ENCODE peak calls at places on chromosomes 6 and 20, in four cellular contexts. N, P, I and Z are unnamed samples.

GRCh38 chr6:14074723-14075503 is 42.7 kb upstream of the CD83 start:
- DNase-seq in P (no peak), I (no peak), N (peak; percentile 15), Z (peak; percentile 24)

GRCh38 chr6:10347561-10348327 is 67.1 kb downstream of the TFAP2A start:
- DNase-seq in P (no peak), N (peak; percentile 66), I (no peak), Z (peak; percentile 91)

GRCh38 chr6:126919947-126920346 is 198.5 kb upstream of the RSPO3 start:
- DNase-seq in P (no peak), I (no peak), N (peak; percentile 62), Z (peak; percentile 11)

GRCh38 chr6:14861491-14861943 is 384.4 kb upstream of the JARID2 start:
- DNase-seq in P (no peak), N (no peak), I (no peak), Z (no peak)

GRCh38 chr6:166707045-166707444 is 80.0 kb upstream of the RPS6KA2 start:
- DNase-seq in P (no peak), N (peak; percentile 35), I (peak; percentile 81), Z (no peak)

GRCh38 chr20:41387433-41387832 is 20.8 kb upstream of the EMILIN3 start:
- DNase-seq in N (no peak), P (no peak), I (peak; percentile 35), Z (no peak)

GRCh38 chr6:2839195-2839981 is 2.3 kb downstream of the SERPINB1 start:
- DNase-seq in I (no peak), N (peak; percentile 83), P (no peak), Z (peak; percentile 69)

GRCh38 chr20:50982372-50982771 is 23.8 kb downstream of the MOCS3 start:
- DNase-seq in N (peak; percentile 80), I (peak; percentile 49), P (no peak), Z (peak; percentile 95)

GRCh38 chr6:168407842-168408241 is 33.1 kb upstream of the SMOC2 start:
- DNase-seq in N (no peak), I (no peak), P (no peak), Z (no peak)

GRCh38 chr6:138440758-138441362 is 36.8 kb downstream of the HEBP2 start:
- DNase-seq in P (no peak), I (no peak), N (no peak), Z (no peak)

GRCh38 chr6:136608991-136609390 is 58.8 kb upstream of the MAP7 start:
- DNase-seq in N (no peak), I (no peak), P (no peak), Z (no peak)

GRCh38 chr6:33965766-33966165 is 162.0 kb upstream of the MLN start:
- DNase-seq in P (no peak), I (no peak), N (no peak), Z (no peak)

GRCh38 chr6:140538926-140539325 is 1164.5 kb upstream of the CITED2 start:
- DNase-seq in N (peak; percentile 13), I (no peak), P (no peak), Z (no peak)

GRCh38 chr6:156425374-156425773 is 351.8 kb upstream of the ARID1B start:
- DNase-seq in P (no peak), N (no peak), I (no peak), Z (no peak)

GRCh38 chr6:137155830-137156229 is 17.6 kb downstream of the IL22RA2 start:
- DNase-seq in P (no peak), I (no peak), N (no peak), Z (peak; percentile 79)

GRCh38 chr6:33112148-33112547 is 36.4 kb downstream of the HLA-DPB1 start:
- DNase-seq in N (peak; percentile 10), P (no peak), I (no peak), Z (peak; percentile 84)

GRCh38 chr6:36545767-36546663 is 1.3 kb downstream of the STK38 start:
- DNase-seq in I (no peak), P (no peak), N (no peak), Z (peak; percentile 28)

GRCh38 chr6:18632670-18633410 is 245.7 kb downstream of the RNF144B start:
- DNase-seq in N (no peak), I (no peak), P (no peak), Z (peak; percentile 18)

GRCh38 chr20:24738981-24739633 is 210.0 kb upstream of the CST7 start:
- DNase-seq in N (no peak), I (no peak), P (no peak), Z (no peak)

GRCh38 chr6:157990321-157991066 is 8.8 kb downstream of the SYNJ2 start:
- DNase-seq in P (no peak), I (no peak), N (no peak), Z (no peak)

GRCh38 chr6:157987788-157988699 is 6.4 kb downstream of the SYNJ2 start:
- DNase-seq in N (no peak), I (no peak), P (no peak), Z (no peak)

GRCh38 chr6:157991067-157991432 is 9.4 kb downstream of the SYNJ2 start:
- DNase-seq in P (no peak), N (no peak), I (no peak), Z (no peak)

GRCh38 chr6:157988700-157989063 is 7.0 kb downstream of the SYNJ2 start:
- DNase-seq in I (no peak), P (no peak), N (no peak), Z (no peak)

GRCh38 chr6:157989541-157990289 is 8.1 kb downstream of the SYNJ2 start:
- DNase-seq in P (no peak), I (peak; percentile 59), N (peak; percentile 50), Z (peak; percentile 29)
- TF ChIP-seq CTCF in P (no peak), I (no peak), N (no peak), Z (no peak)

DNA sequence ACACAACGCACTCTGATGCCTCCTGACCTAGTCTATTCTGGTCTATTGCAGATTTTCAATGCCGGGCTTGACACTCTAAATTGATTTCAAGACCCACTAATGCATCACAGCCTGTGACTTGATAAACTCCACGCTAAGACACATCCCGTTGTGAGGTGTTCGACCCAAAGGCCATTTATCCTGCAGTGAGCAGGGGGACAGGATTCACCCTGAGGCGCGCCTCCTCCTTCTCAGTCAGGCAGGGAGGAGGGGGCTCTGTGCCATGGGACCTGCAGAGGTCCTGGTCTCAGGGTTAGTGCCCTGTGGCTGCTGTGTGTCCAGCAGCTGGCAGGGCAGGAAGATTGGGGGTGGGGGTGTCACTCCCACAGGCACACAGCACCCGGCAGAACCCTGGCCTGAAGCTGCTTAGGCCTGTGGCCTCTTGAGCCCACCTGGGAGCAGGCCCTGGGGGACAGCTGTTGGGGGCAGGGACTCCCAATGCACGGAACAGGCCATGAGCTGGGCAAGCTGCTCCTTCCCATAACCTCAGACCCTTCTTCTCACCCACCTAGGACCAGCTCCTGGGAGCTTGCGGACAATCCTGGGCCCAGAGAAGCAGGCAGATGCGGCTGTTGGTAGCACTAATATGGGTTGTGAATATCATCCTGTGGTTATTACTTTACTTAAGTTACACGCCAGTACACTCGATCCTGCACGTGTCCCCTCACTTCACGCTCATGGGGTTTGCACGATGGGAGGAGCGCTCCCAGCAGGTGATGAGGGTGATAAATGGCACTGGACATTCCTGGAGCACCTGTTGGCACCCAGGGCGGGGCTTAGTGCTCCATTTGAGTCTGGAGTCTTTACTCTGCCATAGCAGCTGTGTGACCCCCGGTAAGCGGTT is 335.4 kb downstream of the PREX1 start:
- DNase-seq in N (no peak), P (no peak), I (no peak), Z (no peak)
- H3K27ac ChIP-seq in N (no peak overlapping the region), P (no peak overlapping the region), I (no peak overlapping the region), Z (no peak overlapping the region)

DNA sequence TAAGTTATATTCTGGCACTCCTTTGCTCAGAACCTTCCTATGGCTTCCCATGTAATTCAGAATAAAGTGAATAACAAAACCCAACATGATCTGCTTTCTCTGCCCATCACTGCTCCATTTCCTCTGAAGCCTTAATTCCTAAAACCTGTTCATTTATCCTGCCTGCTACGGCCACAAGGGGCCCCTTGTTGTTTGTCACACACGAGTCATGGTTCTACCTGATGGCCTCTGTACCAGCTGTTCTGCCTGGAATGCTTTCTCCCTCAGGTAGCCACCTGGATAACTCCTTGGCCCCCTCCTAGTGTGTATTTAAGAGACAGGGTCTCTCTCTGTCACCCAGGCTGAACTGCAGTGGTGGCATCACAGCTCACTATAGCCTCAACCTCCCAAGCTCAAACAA is 26.8 kb downstream of the ERGIC3 start:
- DNase-seq in P (no peak), N (peak; percentile 46), I (no peak), Z (peak; percentile 64)
- TF ChIP-seq CTCF in P (no peak), N (peak; percentile 11), I (no peak), Z (peak; percentile 14)

DNA sequence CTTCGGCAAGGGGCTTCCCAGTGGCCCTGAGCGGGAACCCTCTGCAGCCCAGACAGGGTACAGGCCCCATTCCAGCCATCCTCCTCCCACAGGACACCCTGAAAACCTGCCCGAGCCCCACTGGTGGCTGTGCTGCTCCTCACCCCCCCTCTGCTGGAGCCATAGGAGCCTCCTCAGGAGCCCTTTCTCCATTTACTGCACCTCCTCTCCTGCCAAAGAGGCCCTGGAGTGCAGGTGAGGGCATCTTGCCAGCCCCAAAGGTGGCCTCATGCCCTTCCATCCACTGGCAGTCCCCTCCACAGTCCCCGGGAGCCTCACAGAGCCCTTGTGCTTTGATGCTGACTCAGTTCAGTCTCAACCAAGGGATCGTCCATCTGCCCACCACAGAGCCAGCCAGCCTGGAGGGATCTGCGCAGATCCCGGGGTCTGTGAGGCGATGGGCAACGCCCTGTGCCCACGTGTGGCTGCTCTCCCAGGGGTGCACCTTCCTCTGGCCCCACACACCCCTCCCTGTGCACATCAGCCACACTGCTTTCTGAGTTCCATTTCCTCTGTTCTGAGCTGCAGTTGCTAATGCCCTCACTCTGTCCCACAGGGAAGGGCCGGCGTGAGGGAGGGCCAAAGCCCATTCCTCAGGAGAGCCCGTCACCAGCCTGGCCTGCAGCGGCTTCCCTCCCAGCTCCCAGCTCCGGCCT is 228.5 kb downstream of the DLL1 start:
- DNase-seq in I (peak; percentile 29), N (no peak), P (no peak), Z (no peak)
- H3K27ac ChIP-seq in I (no peak overlapping the region), N (no peak overlapping the region), P (no peak overlapping the region), Z (no peak overlapping the region)

GRCh38 chr6:331622-332521 is 39.6 kb downstream of the DUSP22 start:
- DNase-seq in I (peak; percentile 46), N (no peak), P (no peak), Z (no peak)
- TF ChIP-seq CTCF in I (no peak), N (no peak), P (no peak), Z (no peak)

DNA sequence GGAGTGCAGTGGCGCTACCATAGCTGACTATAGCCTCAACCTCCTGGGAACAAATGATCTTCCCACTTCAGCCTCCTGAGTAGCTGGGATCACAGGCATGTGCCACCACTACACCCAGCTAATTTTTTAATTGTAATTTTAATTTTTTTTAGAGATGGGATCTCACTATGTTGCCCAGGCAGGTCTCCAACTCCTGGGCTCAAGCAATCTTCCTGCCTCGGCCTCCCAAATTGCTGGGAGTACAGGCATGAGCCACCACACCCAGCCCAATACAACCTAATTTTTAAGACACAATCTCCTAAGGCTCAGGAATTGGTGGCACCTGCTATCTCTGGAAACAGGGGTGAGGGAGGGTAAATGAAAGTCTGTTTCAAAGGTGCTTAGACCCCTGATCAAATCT is 5.8 kb downstream of the ZBTB24 start:
- DNase-seq in P (no peak), I (no peak), N (no peak), Z (no peak)
- H3K27ac ChIP-seq in P (no peak overlapping the region), I (no peak overlapping the region), N (no peak overlapping the region), Z (no peak overlapping the region)

DNA sequence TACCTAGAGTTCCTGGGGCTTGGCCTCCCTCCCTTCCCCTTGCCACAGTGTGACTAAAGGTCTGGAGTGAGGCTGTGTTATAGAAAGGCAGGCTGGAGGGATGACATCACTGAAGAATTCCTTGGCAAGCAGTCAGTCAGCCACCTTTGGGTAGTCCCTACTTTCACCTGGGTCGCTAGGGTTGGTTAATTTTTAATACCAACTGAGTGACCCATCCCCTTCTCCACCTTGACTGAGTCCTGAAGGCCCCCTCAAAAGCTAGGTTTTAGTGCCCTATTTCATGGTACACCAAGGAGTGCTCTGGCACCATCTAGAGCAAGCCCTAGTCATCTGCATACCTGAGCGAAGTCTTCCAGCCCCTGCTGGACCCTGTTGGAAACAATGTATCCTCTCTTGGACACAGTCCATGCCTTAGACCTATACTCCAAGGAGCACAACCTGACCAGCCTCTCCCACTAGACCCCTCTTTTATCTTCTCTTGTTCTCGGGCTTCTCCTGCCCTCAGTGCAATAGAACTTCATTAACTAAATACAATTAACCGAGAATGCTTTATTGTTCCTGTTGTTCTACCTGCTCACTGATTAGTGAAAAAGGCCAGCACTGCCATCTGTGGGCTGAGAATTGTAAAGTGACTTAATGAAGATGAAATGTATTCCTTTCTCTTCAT is 44.6 kb downstream of the RIN2 start:
- DNase-seq in N (peak; percentile 76), I (no peak), P (no peak), Z (peak; percentile 78)
- TF ChIP-seq CTCF in N (peak; percentile 44), I (no peak), P (no peak), Z (peak; percentile 48)